ENCODE peak calls at places on chromosome 16, in ten cellular contexts. G is 8988T; R is activated CD4-positive, CD25-positive, alpha-beta regulatory T cell; D is left lung; Z is activated B cell treated with CpG ODN at 0.5 μM for 24 hours; U is caudate nucleus; F is KG1; X is HCEC 1CT; O is HepG2; N is NCI-H1436. C is an unnamed sample.
A peak's percentile ranks its signal among the peaks of the same experiment; 100 is the strongest.

GRCh38 chr16:4487955-4488481 is 11.8 kb downstream of the HMOX2 start:
- DNase-seq in G (no peak), R (no peak), D (no peak), Z (no peak), U (no peak), F (no peak), X (no peak), O (no peak), N (no peak), C (no peak)

GRCh38 chr16:57743886-57744645 is 8.5 kb downstream of the KATNB1 start:
- DNase-seq in G (no peak), R (no peak), D (no peak), Z (no peak), U (no peak), F (no peak), X (no peak), O (no peak), N (no peak), C (no peak)

GRCh38 chr16:83652898-83653297 is 154.9 kb upstream of the HSBP1 start:
- DNase-seq in G (no peak), R (no peak), D (no peak), Z (no peak), U (no peak), F (no peak), X (peak; percentile 20), O (no peak), N (no peak), C (no peak)

GRCh38 chr16:68658258-68658973 is 13.3 kb downstream of the CDH3 start:
- DNase-seq in G (no peak), R (no peak), D (no peak), Z (no peak), U (no peak), F (no peak), X (peak; percentile 53), O (no peak), N (no peak), C (no peak)

GRCh38 chr16:53922805-53923645 is 219.1 kb downstream of the FTO start:
- DNase-seq in G (no peak), R (no peak), D (no peak), Z (no peak), U (no peak), F (no peak), X (no peak), O (no peak), N (no peak), C (no peak)

GRCh38 chr16:51236583-51236982 is 85.5 kb upstream of the SALL1 start:
- DNase-seq in G (no peak), R (no peak), D (no peak), Z (no peak), U (no peak), F (no peak), X (no peak), O (no peak), N (no peak), C (no peak)

GRCh38 chr16:72101195-72101594 is 7.5 kb downstream of the DHX38 start:
- DNase-seq in G (no peak), R (no peak), D (no peak), Z (no peak), U (no peak), F (no peak), X (no peak), O (no peak), N (no peak), C (no peak)

GRCh38 chr16:80976946-80977345 is 29.7 kb downstream of the CMC2 start:
- DNase-seq in G (no peak), R (no peak), D (no peak), Z (no peak), U (no peak), F (no peak), X (no peak), O (no peak), N (no peak), C (no peak)

GRCh38 chr16:3637371-3637923 is 17.0 kb upstream of the DNASE1 start:
- DNase-seq in G (no peak), R (no peak), D (no peak), Z (no peak), U (no peak), F (peak; percentile 75), X (no peak), O (peak; percentile 60), N (no peak), C (peak; percentile 20)